ENCODE peak calls at places on chromosomes 12 and 14, in seven cellular contexts. T is spleen; I is activated CD4-positive, alpha-beta T cell treated with anti-CD3 and anti-CD28 coated beads for 48 hours; K is AG20443; F is stomach; A is choroid plexus epithelial cell; B is nephron progenitor cell. Y is an unnamed sample.
A peak's percentile ranks its signal among the peaks of the same experiment; 100 is the strongest.

GRCh38 chr12:1795221-1795784 is 25.1 kb upstream of the LRTM2 start:
- DNase-seq in A (no peak), K (no peak), B (no peak), F (no peak), I (no peak), T (peak; percentile 84), Y (no peak)

GRCh38 chr14:96100171-96101064 is 61.3 kb downstream of the C14orf132 start:
- DNase-seq in F (peak; percentile 77), K (peak; percentile 85), B (peak; percentile 86), A (peak; percentile 88), I (peak; percentile 76), T (peak; percentile 81), Y (peak; percentile 56)

GRCh38 chr14:29937116-29937515 is 9.5 kb upstream of the PRKD1 start:
- DNase-seq in T (no peak), A (peak; percentile 36), I (no peak), F (no peak), B (no peak), K (no peak), Y (no peak)

GRCh38 chr12:93176610-93177126 is 201.1 kb upstream of the NUDT4 start:
- DNase-seq in A (no peak), K (no peak), B (no peak), I (no peak), T (no peak), F (no peak), Y (no peak)

GRCh38 chr12:64181504-64182291 is 40.4 kb downstream of the KICS2 start:
- DNase-seq in T (no peak), F (peak; percentile 44), B (peak; percentile 6), K (peak; percentile 86), A (peak; percentile 95), I (peak; percentile 8), Y (peak; percentile 97)

GRCh38 chr12:51819851-51820720 is 28.4 kb downstream of the FIGNL2 start:
- DNase-seq in F (peak; percentile 33), K (peak; percentile 67), B (no peak), I (no peak), A (no peak), T (no peak), Y (no peak)

GRCh38 chr14:68495638-68496114 is 297.2 kb downstream of the ZFP36L1 start:
- DNase-seq in B (no peak), T (no peak), A (no peak), I (no peak), F (no peak), K (no peak), Y (no peak)

GRCh38 chr14:67358914-67359313 is 690 bp downstream of the ATP6V1D start:
- DNase-seq in F (no peak), K (no peak), B (no peak), A (no peak), I (no peak), T (no peak), Y (no peak)

GRCh38 chr14:64682173-64682710 is 22.0 kb upstream of the PLEKHG3 start:
- DNase-seq in B (no peak), T (no peak), I (no peak), A (peak; percentile 65), K (peak; percentile 90), F (peak; percentile 81), Y (peak; percentile 79)

GRCh38 chr12:16583991-16584745 is 21.8 kb downstream of the LMO3 start:
- DNase-seq in B (no peak), K (no peak), T (no peak), A (no peak), F (no peak), I (no peak), Y (no peak)

GRCh38 chr14:94816113-94816512 is 46.2 kb upstream of the GSC start:
- DNase-seq in I (no peak), K (no peak), F (no peak), B (no peak), A (no peak), T (no peak), Y (no peak)

GRCh38 chr12:82090188-82090587 is 268.0 kb downstream of the CCDC59 start:
- DNase-seq in A (no peak), T (no peak), I (no peak), K (no peak), F (no peak), B (no peak), Y (no peak)

GRCh38 chr14:64790478-64790877 is 86.3 kb downstream of the PLEKHG3 start:
- DNase-seq in I (no peak), F (no peak), K (no peak), B (no peak), T (no peak), A (no peak), Y (no peak)

GRCh38 chr12:95118138-95118787 is 44.8 kb upstream of the NR2C1 start:
- DNase-seq in T (no peak), K (peak; percentile 78), A (peak; percentile 69), I (no peak), B (no peak), F (no peak), Y (peak; percentile 72)

GRCh38 chr12:52211716-52212585 is 20.1 kb upstream of the KRT80 start:
- DNase-seq in T (peak; percentile 47), K (no peak), B (no peak), F (no peak), I (no peak), A (no peak), Y (no peak)

GRCh38 chr12:55072093-55072492 is 52.3 kb downstream of the NEUROD4 start:
- DNase-seq in T (peak; percentile 92), I (peak; percentile 85), F (peak; percentile 61), K (no peak), A (peak; percentile 14), B (peak; percentile 27), Y (peak; percentile 2)

GRCh38 chr14:77110286-77110685 is 12.2 kb downstream of the CIPC start:
- DNase-seq in B (no peak), A (no peak), F (no peak), T (no peak), I (no peak), K (no peak), Y (no peak)

GRCh38 chr12:49967042-49967776 is 5.5 kb downstream of the AQP5 start:
- DNase-seq in F (peak; percentile 95), T (peak; percentile 98), B (peak; percentile 97), I (peak; percentile 97), K (peak; percentile 93), A (peak; percentile 90), Y (peak; percentile 51)

GRCh38 chr12:123854918-123855317 is 92.8 kb downstream of the DNAH10 start:
- DNase-seq in I (no peak), T (no peak), A (no peak), K (no peak), F (no peak), B (no peak), Y (no peak)

GRCh38 chr14:24080888-24081738 is 9.8 kb downstream of the CPNE6 start:
- DNase-seq in F (peak; percentile 74), K (peak; percentile 76), A (peak; percentile 24), B (peak; percentile 65), I (peak; percentile 79), T (peak; percentile 94), Y (no peak)

GRCh38 chr14:100736269-100737180 is 9.8 kb downstream of the DLK1 start:
- DNase-seq in T (peak; percentile 44), A (no peak), I (no peak), F (no peak), K (no peak), B (no peak), Y (no peak)

GRCh38 chr14:51211149-51211548 is 28.9 kb upstream of the TMX1 start:
- DNase-seq in T (no peak), I (no peak), K (no peak), F (peak; percentile 30), A (peak; percentile 80), B (no peak), Y (peak; percentile 20)